ENCODE peak calls at places on chromosomes 13 and 19, in four cellular contexts. W is OCI-LY7; D is germinal center; V is stimulated activated CD8-positive, alpha-beta memory T cell treated with anti-CD3 and anti-CD28 coated beads, Interleukin-15, amount 100 ng/mL, for 1 hour. X is an unnamed sample.

GRCh38 chr19:45075215-45076028 is 856 bp downstream of the ZNF296 start:
- DNase-seq in V (no peak), W (peak; percentile 96), D (peak; percentile 92), X (peak; percentile 95)

GRCh38 chr19:33406521-33407139 is 33.1 kb downstream of the CEBPG start:
- DNase-seq in W (peak; percentile 56), D (peak; percentile 77), V (peak; percentile 68), X (peak; percentile 46)

GRCh38 chr19:31613683-31614219 is 264.5 kb upstream of the TSHZ3 start:
- DNase-seq in W (no peak), V (no peak), D (no peak), X (no peak)

GRCh38 chr19:14433454-14434156 is 499 bp downstream of the PKN1 start:
- DNase-seq in D (peak; percentile 40), V (no peak), W (peak; percentile 59), X (peak; percentile 83)

GRCh38 chr19:10432736-10433130 is 12.4 kb downstream of the PDE4A start:
- DNase-seq in D (no peak), W (no peak), V (no peak), X (no peak)

GRCh38 chr19:14476663-14477401 is 1.7 kb upstream of the PTGER1 start:
- DNase-seq in V (no peak), W (peak; percentile 24), D (no peak), X (peak; percentile 39)

GRCh38 chr13:110233682-110234280 is 73.2 kb downstream of the COL4A1 start:
- DNase-seq in V (no peak), W (no peak), D (no peak), X (no peak)

GRCh38 chr13:18212873-18213272 is 968.8 kb downstream of the TUBA3C start:
- DNase-seq in W (no peak), V (no peak), D (no peak), X (peak; percentile 3)

GRCh38 chr19:6743714-6744380 is 4.4 kb downstream of the TRIP10 start:
- DNase-seq in V (no peak), D (no peak), W (no peak), X (no peak)

GRCh38 chr19:47240996-47241918 is 10.3 kb upstream of the BBC3 start:
- DNase-seq in W (peak; percentile 74), V (peak; percentile 80), D (peak; percentile 62), X (peak; percentile 91)

GRCh38 chr19:6030214-6030507 is 52.2 kb upstream of the RANBP3 start:
- DNase-seq in V (no peak), D (no peak), W (no peak), X (no peak)

GRCh38 chr13:102970542-102970941 is 95.7 kb downstream of the SLC10A2 start:
- DNase-seq in W (peak; percentile 59), V (no peak), D (peak; percentile 44), X (no peak)

GRCh38 chr13:32419862-32420261 is 8.1 kb downstream of the N4BP2L1 start:
- DNase-seq in W (no peak), D (no peak), V (no peak), X (no peak)

GRCh38 chr13:98089246-98089645 is 53.6 kb upstream of the FARP1 start:
- DNase-seq in W (no peak), D (no peak), V (no peak), X (no peak)

GRCh38 chr19:46497773-46498172 is 2.1 kb upstream of the PNMA8B start:
- DNase-seq in D (no peak), W (no peak), V (no peak), X (no peak)

GRCh38 chr13:71661921-71662320 is 205.1 kb downstream of the DACH1 start:
- DNase-seq in W (no peak), D (no peak), V (no peak), X (no peak)

GRCh38 chr13:50891206-50891605 is 18.4 kb upstream of the RNASEH2B start:
- DNase-seq in W (peak; percentile 59), V (no peak), D (no peak), X (peak; percentile 16)

GRCh38 chr13:51585696-51586095 is 1.4 kb downstream of the WDFY2 start:
- DNase-seq in V (no peak), W (peak; percentile 26), D (no peak), X (no peak)

GRCh38 chr19:5113633-5114586 is 145.0 kb downstream of the KDM4B start:
- DNase-seq in W (no peak), D (no peak), V (no peak), X (no peak)

GRCh38 chr13:52085416-52085815 is 43.5 kb downstream of the NEK5 start:
- DNase-seq in W (no peak), V (no peak), D (no peak), X (no peak)

GRCh38 chr19:6963937-6964336 is 57.3 kb downstream of the MBD3L2B start:
- DNase-seq in V (peak; percentile 19), D (peak; percentile 24), W (peak; percentile 41), X (peak; percentile 41)

X was measured in RPMI8226.